ENCODE peak calls at places on chromosomes 16 and 17, in five cellular contexts. Q is esophagus squamous epithelium; Y is A549; O is CD8-positive, alpha-beta memory T cell; V is PC-9. N is an unnamed sample. For H3K4me1 and H3K9me3, the result is how much of the 10 kb centered on the place peaks cover.

GRCh38 chr17:28258347-28258887 is 60.6 kb upstream of the TMEM97 start:
- DNase-seq in Q (no peak), Y (no peak), O (no peak), V (no peak), N (no peak)

GRCh38 chr17:66167189-66167815 is 24.6 kb downstream of the CEP112 start:
- DNase-seq in Q (no peak), Y (no peak), O (no peak), V (no peak), N (no peak)

GRCh38 chr17:44069974-44070454 is 521 bp upstream of the G6PC3 start:
- DNase-seq in Q (no peak), Y (peak), O (no peak), V (no peak), N (peak)

GRCh38 chr17:82356028-82356427 is 3.0 kb upstream of the TEX19 start:
- DNase-seq in Q (no peak), Y (no peak), O (no peak), V (peak), N (peak)

GRCh38 chr17:49555495-49556018 is 20.1 kb upstream of the NXPH3 start:
- DNase-seq in Q (no peak), Y (no peak), O (no peak), V (no peak), N (no peak)

GRCh38 chr16:16890964-16891363 is 512.0 kb downstream of the NPIPA7 start:
- DNase-seq in Q (no peak), Y (no peak), O (no peak), V (no peak), N (no peak)

GRCh38 chr17:78718575-78719209 is 63.4 kb downstream of the CYTH1 start:
- DNase-seq in Q (no peak), Y (no peak), O (no peak), V (no peak), N (no peak)

GRCh38 chr16:17470871-17471744 is at the start of gene XYLT1:
- DNase-seq in Q (no peak), Y (peak), O (peak), V (no peak), N (peak)

GRCh38 chr16:667113-667779 is 686 bp upstream of the RHOT2 start:
- DNase-seq in Q (no peak), Y (no peak), O (no peak), V (no peak), N (no peak)

GRCh38 chr16:29813644-29814562 is 1.9 kb downstream of the PRRT2 start:
- DNase-seq in Q (no peak), Y (no peak), O (no peak), V (no peak), N (no peak)

GRCh38 chr17:21353326-21354010 is 22.7 kb upstream of the KCNJ12 start:
- DNase-seq in Q (no peak), Y (no peak), O (no peak), V (no peak), N (no peak)

GRCh38 chr17:2138318-2138717 is 83.4 kb downstream of the HIC1 start:
- DNase-seq in Q (no peak), Y (no peak), O (peak), V (no peak), N (peak)

GRCh38 chr17:67546578-67547527 is 169.8 kb downstream of the PITPNC1 start:
- DNase-seq in Q (no peak), Y (no peak), O (no peak), V (no peak), N (peak)

GRCh38 chr16:87305505-87306391 is 11.4 kb downstream of the C16orf95 start:
- DNase-seq in Q (no peak), Y (no peak), O (no peak), V (no peak), N (no peak)

GRCh38 chr17:81870155-81870977 is 771 bp downstream of the ARHGDIA start:
- DNase-seq in Q (no peak), Y (no peak), O (peak), V (peak), N (peak)

GRCh38 chr17:1422907-1423306 is 22.9 kb upstream of the YWHAE start:
- DNase-seq in Q (no peak), Y (peak), O (no peak), V (peak), N (peak)

GRCh38 chr16:69187891-69188451 is 1.0 kb downstream of the SNTB2 start:
- DNase-seq in Q (no peak), Y (peak), O (peak), V (peak), N (peak)

GRCh38 chr17:64655704-64656103 is 6.4 kb downstream of the SMURF2 start:
- DNase-seq in Q (no peak), Y (no peak), O (no peak), V (no peak), N (no peak)
- H3K4me1 ChIP-seq in Q (half or more), Y (under half), O (under half), V (half or more), N (under half)

DNA sequence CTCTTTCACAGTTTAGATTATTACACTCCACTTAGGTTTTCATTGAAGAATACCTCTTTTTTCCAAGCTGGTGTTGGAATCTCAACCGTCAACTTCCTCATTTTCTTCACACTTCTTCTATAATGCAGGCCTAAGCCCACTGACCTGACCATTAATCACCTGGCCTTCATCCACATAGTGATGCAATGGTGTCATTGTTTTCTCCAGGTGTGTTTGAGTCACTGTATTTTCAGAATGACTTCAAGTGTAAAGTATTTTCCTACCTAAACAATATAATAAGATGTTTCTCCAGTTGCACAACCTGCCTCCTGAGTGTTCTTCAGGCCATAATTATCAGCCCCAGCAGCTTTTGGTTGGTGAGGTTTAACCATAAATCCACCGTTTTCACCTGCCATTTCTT is 1675.1 kb downstream of the TP53TG3F start:
- DNase-seq in Q (no peak), Y (no peak), O (no peak), V (peak), N (no peak)
- H3K9me3 ChIP-seq in Q (under half), Y (under half), O (under half), V (under half), N (under half)

GRCh38 chr17:76248013-76248782 is 7.9 kb upstream of the RNF157 start:
- DNase-seq in Q (no peak), Y (no peak), O (no peak), V (no peak), N (no peak)
- H3K4me1 ChIP-seq in Q (under half), Y (under half), O (half or more), V (under half), N (under half)

DNA sequence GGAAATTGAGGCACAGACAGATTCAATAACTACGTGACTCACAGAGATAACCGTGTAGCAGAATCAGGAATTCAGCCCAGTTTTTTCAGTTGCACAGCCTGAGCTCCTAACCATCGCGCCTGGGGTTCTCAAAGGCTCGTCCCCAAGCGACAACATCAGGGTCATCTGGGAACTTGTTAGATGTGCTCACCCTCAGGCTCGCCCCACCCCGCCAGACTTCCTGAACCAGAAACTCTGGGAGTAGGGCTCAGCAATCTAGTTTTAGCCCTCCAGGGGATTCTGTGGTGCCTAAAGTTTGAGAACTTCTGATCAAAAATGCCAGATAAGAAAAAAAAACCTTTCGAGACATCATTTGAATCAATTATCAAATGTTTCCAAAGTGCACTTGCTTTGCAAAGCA is 559.8 kb downstream of the WWOX start:
- DNase-seq in Q (no peak), Y (no peak), O (no peak), V (no peak), N (no peak)
- H3K9me3 ChIP-seq in Q (under half), Y (under half), O (under half), V (under half), N (under half)

GRCh38 chr17:80769936-80770625 is 221.6 kb upstream of the CHMP6 start:
- DNase-seq in Q (no peak), Y (no peak), O (no peak), V (no peak), N (no peak)

GRCh38 chr17:80771612-80772005 is 220.0 kb upstream of the CHMP6 start:
- DNase-seq in Q (no peak), Y (no peak), O (no peak), V (no peak), N (no peak)

GRCh38 chr17:80769516-80769915 is 222.1 kb upstream of the CHMP6 start:
- DNase-seq in Q (no peak), Y (no peak), O (no peak), V (no peak), N (no peak)

GRCh38 chr17:80772906-80773242 is 218.8 kb upstream of the CHMP6 start:
- DNase-seq in Q (no peak), Y (no peak), O (no peak), V (no peak), N (no peak)

DNA sequence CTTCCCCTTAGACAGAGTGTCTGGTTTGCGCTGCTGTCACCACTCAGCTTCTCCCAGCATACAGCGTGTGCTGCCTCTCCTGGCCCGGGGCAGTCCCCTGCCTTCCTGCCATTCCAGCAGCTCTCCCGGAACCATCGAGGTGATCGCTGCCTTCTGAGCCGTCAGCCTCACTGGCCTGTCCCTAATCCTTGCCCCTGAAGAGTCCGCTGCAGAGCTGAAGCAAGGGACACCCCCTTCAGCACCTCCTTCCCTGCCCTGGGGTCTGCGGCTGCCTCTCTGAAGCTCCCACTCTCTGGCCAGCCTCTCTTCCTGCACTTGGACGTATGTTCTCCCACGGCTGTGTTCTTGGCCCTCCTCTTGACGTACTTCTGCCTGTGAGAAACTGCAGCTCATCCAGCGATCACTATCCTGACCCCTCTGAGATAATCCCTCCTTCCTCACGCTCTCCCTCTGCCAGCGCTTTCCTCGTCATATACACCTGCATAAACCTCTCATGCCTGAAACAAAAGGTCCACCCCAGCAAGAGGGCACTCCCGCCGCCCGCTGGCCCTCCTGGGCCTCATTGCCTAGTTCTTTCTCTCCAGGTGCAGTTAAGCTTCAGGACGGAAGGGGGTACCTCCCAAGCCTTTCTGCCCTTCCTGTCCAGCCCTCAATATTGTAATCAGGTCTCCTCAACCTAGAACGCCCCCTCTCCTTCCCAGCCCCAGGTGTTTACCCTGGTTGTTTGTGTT is 220.6 kb upstream of the CHMP6 start:
- DNase-seq in Q (no peak), Y (no peak), O (no peak), V (no peak), N (no peak)
- H3K4me1 ChIP-seq in Q (under half), Y (under half), O (under half), V (under half), N (under half)

DNA sequence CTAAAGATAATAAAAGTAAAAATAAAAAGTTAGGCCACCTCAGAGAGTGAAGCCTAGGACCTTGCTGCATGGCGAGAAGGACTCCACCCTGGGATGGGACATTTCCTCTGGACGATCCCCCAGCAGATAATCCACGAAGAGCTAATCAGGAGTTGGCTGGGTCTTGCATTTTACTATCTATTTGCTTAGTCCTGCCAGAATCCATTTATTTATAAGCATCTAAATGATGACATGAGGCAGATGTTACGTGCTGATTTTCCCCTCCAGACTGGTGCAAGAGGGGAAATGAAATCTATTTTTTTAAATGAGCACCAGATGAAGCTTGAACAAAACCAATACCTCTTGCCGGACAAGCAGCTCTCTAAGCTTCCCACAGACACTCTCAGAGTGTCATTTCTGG is 63.2 kb downstream of the GSG1L start:
- DNase-seq in Q (no peak), Y (no peak), O (no peak), V (no peak), N (no peak)
- H3K9me3 ChIP-seq in Q (under half), Y (under half), O (under half), V (under half), N (under half)

GRCh38 chr17:77147357-77147801 is 6.6 kb downstream of the SEC14L1 start:
- DNase-seq in Q (no peak), Y (no peak), O (no peak), V (no peak), N (no peak)
- H3K4me1 ChIP-seq in Q (half or more), Y (under half), O (under half), V (under half), N (under half)

GRCh38 chr17:5809056-5809455 is 224.7 kb upstream of the NLRP1 start:
- DNase-seq in Q (no peak), Y (no peak), O (no peak), V (no peak), N (no peak)
- H3K9me3 ChIP-seq in Q (under half), Y (half or more), O (under half), V (under half), N (under half)

N was measured in cardiac muscle cell.